ENCODE peak calls at places on chromosome 19, in five cellular contexts. One of them, this sample, is unnamed.

GRCh38 chr19:51128227-51128626 is 3.5 kb downstream of the SIGLEC9 start:
- DNase-seq in bronchial epithelial cell: no peak
- DNase-seq in effector memory CD4-positive, alpha-beta T cell: no peak
- DNase-seq in stimulated activated CD4-positive, alpha-beta T cell treated with anti-CD3 and anti-CD28 coated beads, Interleukin-1b, Interleukin-23, amount 100 ng/mL, for 48 hours: no peak
- DNase-seq in posterior cingulate gyrus: no peak
- DNase-seq in this sample: no peak

GRCh38 chr19:39590265-39590664 is 12.1 kb upstream of the LGALS13 start:
- DNase-seq in bronchial epithelial cell: no peak
- DNase-seq in effector memory CD4-positive, alpha-beta T cell: no peak
- DNase-seq in stimulated activated CD4-positive, alpha-beta T cell treated with anti-CD3 and anti-CD28 coated beads, Interleukin-1b, Interleukin-23, amount 100 ng/mL, for 48 hours: no peak
- DNase-seq in posterior cingulate gyrus: no peak
- DNase-seq in this sample: no peak

GRCh38 chr19:33085570-33086128 is 4.7 kb downstream of the GPATCH1 start:
- DNase-seq in bronchial epithelial cell: no peak
- DNase-seq in effector memory CD4-positive, alpha-beta T cell: no peak
- DNase-seq in stimulated activated CD4-positive, alpha-beta T cell treated with anti-CD3 and anti-CD28 coated beads, Interleukin-1b, Interleukin-23, amount 100 ng/mL, for 48 hours: no peak
- DNase-seq in posterior cingulate gyrus: no peak
- DNase-seq in this sample: no peak

GRCh38 chr19:28377077-28377476 is 835.9 kb downstream of the UQCRFS1 start:
- DNase-seq in bronchial epithelial cell: no peak
- DNase-seq in effector memory CD4-positive, alpha-beta T cell: no peak
- DNase-seq in stimulated activated CD4-positive, alpha-beta T cell treated with anti-CD3 and anti-CD28 coated beads, Interleukin-1b, Interleukin-23, amount 100 ng/mL, for 48 hours: peak
- DNase-seq in posterior cingulate gyrus: no peak
- DNase-seq in this sample: no peak

GRCh38 chr19:13425151-13425550 is 81.1 kb downstream of the CACNA1A start:
- DNase-seq in bronchial epithelial cell: no peak
- DNase-seq in effector memory CD4-positive, alpha-beta T cell: no peak
- DNase-seq in stimulated activated CD4-positive, alpha-beta T cell treated with anti-CD3 and anti-CD28 coated beads, Interleukin-1b, Interleukin-23, amount 100 ng/mL, for 48 hours: no peak
- DNase-seq in posterior cingulate gyrus: no peak
- DNase-seq in this sample: no peak

GRCh38 chr19:48544856-48545750 is 6.9 kb upstream of the SULT2B1 start:
- DNase-seq in bronchial epithelial cell: no peak
- DNase-seq in effector memory CD4-positive, alpha-beta T cell: no peak
- DNase-seq in stimulated activated CD4-positive, alpha-beta T cell treated with anti-CD3 and anti-CD28 coated beads, Interleukin-1b, Interleukin-23, amount 100 ng/mL, for 48 hours: no peak
- DNase-seq in posterior cingulate gyrus: no peak
- DNase-seq in this sample: no peak

GRCh38 chr19:16417660-16418596 is 53.8 kb downstream of the EPS15L1 start:
- DNase-seq in bronchial epithelial cell: peak
- DNase-seq in effector memory CD4-positive, alpha-beta T cell: peak
- DNase-seq in stimulated activated CD4-positive, alpha-beta T cell treated with anti-CD3 and anti-CD28 coated beads, Interleukin-1b, Interleukin-23, amount 100 ng/mL, for 48 hours: peak
- DNase-seq in posterior cingulate gyrus: peak
- DNase-seq in this sample: peak

GRCh38 chr19:47040869-47041268 is 7.6 kb downstream of the TMEM160 start:
- DNase-seq in bronchial epithelial cell: no peak
- DNase-seq in effector memory CD4-positive, alpha-beta T cell: no peak
- DNase-seq in stimulated activated CD4-positive, alpha-beta T cell treated with anti-CD3 and anti-CD28 coated beads, Interleukin-1b, Interleukin-23, amount 100 ng/mL, for 48 hours: no peak
- DNase-seq in posterior cingulate gyrus: no peak
- DNase-seq in this sample: no peak

GRCh38 chr19:5156231-5156986 is 184.2 kb downstream of the PTPRS start:
- DNase-seq in bronchial epithelial cell: no peak
- DNase-seq in effector memory CD4-positive, alpha-beta T cell: no peak
- DNase-seq in stimulated activated CD4-positive, alpha-beta T cell treated with anti-CD3 and anti-CD28 coated beads, Interleukin-1b, Interleukin-23, amount 100 ng/mL, for 48 hours: no peak
- DNase-seq in posterior cingulate gyrus: no peak
- DNase-seq in this sample: no peak

GRCh38 chr19:30557927-30558557 is 185.9 kb downstream of the ZNF536 start:
- DNase-seq in bronchial epithelial cell: no peak
- DNase-seq in effector memory CD4-positive, alpha-beta T cell: no peak
- DNase-seq in stimulated activated CD4-positive, alpha-beta T cell treated with anti-CD3 and anti-CD28 coated beads, Interleukin-1b, Interleukin-23, amount 100 ng/mL, for 48 hours: no peak
- DNase-seq in posterior cingulate gyrus: no peak
- DNase-seq in this sample: no peak

GRCh38 chr19:48090281-48090802 is 20.3 kb downstream of the PLA2G4C start:
- DNase-seq in bronchial epithelial cell: no peak
- DNase-seq in effector memory CD4-positive, alpha-beta T cell: no peak
- DNase-seq in stimulated activated CD4-positive, alpha-beta T cell treated with anti-CD3 and anti-CD28 coated beads, Interleukin-1b, Interleukin-23, amount 100 ng/mL, for 48 hours: no peak
- DNase-seq in posterior cingulate gyrus: no peak
- DNase-seq in this sample: no peak